ENCODE peak calls at places on chromosomes 1 and 21, in ten cellular contexts. O, Q, X, I, M, T, E, S, A and B are unnamed samples.

GRCh38 chr1:29711582-29712274 is 475.4 kb downstream of the PTPRU start:
- DNase-seq in O (peak), Q (peak), X (peak), I (no peak), M (peak), T (peak), E (no peak), S (peak), A (peak), B (no peak)

GRCh38 chr21:26835714-26836265 is 9.4 kb downstream of the ADAMTS1 start:
- DNase-seq in O (no peak), Q (no peak), X (no peak), I (no peak), M (no peak), T (no peak), E (no peak), S (no peak), A (no peak), B (no peak)

GRCh38 chr1:196723325-196724185 is 51.1 kb upstream of the CFHR3 start:
- DNase-seq in O (peak), Q (peak), X (peak), I (no peak), M (peak), T (no peak), E (no peak), S (peak), A (peak), B (no peak)

GRCh38 chr1:172698224-172698623 is 39.3 kb downstream of the FASLG start:
- DNase-seq in O (no peak), Q (no peak), X (no peak), I (no peak), M (no peak), T (peak), E (no peak), S (no peak), A (no peak), B (no peak)

GRCh38 chr1:109335091-109335490 is 28.3 kb upstream of the MYBPHL start:
- DNase-seq in O (no peak), Q (no peak), X (no peak), I (no peak), M (no peak), T (no peak), E (no peak), S (no peak), A (no peak), B (no peak)

GRCh38 chr1:245603311-245603865 is 448.6 kb downstream of the KIF26B start:
- DNase-seq in O (no peak), Q (no peak), X (peak), I (no peak), M (no peak), T (no peak), E (no peak), S (no peak), A (peak), B (no peak)

GRCh38 chr1:28416509-28417194 is 47.1 kb downstream of the PHACTR4 start:
- DNase-seq in O (peak), Q (no peak), X (no peak), I (no peak), M (peak), T (no peak), E (no peak), S (no peak), A (peak), B (no peak)

GRCh38 chr21:44508426-44508710 is 31.6 kb downstream of the KRTAP10-1 start:
- DNase-seq in O (no peak), Q (no peak), X (no peak), I (no peak), M (no peak), T (no peak), E (no peak), S (no peak), A (no peak), B (no peak)

GRCh38 chr21:41666641-41667051 is 100.2 kb downstream of the RIPK4 start:
- DNase-seq in O (no peak), Q (no peak), X (no peak), I (no peak), M (no peak), T (no peak), E (no peak), S (no peak), A (no peak), B (no peak)

GRCh38 chr1:18263547-18264130 is 156.0 kb downstream of the IGSF21 start:
- DNase-seq in O (no peak), Q (no peak), X (no peak), I (no peak), M (no peak), T (no peak), E (no peak), S (no peak), A (no peak), B (no peak)

GRCh38 chr1:152501704-152502103 is 8.9 kb upstream of the LCE5A start:
- DNase-seq in O (no peak), Q (no peak), X (no peak), I (no peak), M (no peak), T (no peak), E (no peak), S (no peak), A (no peak), B (no peak)

GRCh38 chr1:154176341-154176740 is 15.6 kb downstream of the TPM3 start:
- DNase-seq in O (peak), Q (peak), X (peak), I (no peak), M (peak), T (no peak), E (no peak), S (peak), A (peak), B (no peak)

GRCh38 chr1:185696419-185697150 is 37.6 kb upstream of the HMCN1 start:
- DNase-seq in O (no peak), Q (peak), X (no peak), I (no peak), M (no peak), T (no peak), E (no peak), S (no peak), A (no peak), B (no peak)

GRCh38 chr1:185690527-185690926 is 43.7 kb upstream of the HMCN1 start:
- DNase-seq in O (no peak), Q (no peak), X (no peak), I (no peak), M (no peak), T (no peak), E (no peak), S (no peak), A (no peak), B (no peak)

GRCh38 chr1:185693654-185694053 is 40.5 kb upstream of the HMCN1 start:
- DNase-seq in O (no peak), Q (no peak), X (no peak), I (no peak), M (no peak), T (no peak), E (no peak), S (no peak), A (no peak), B (no peak)

GRCh38 chr1:185695299-185695698 is 38.9 kb upstream of the HMCN1 start:
- DNase-seq in O (no peak), Q (no peak), X (peak), I (no peak), M (no peak), T (no peak), E (no peak), S (no peak), A (no peak), B (no peak)

DNA sequence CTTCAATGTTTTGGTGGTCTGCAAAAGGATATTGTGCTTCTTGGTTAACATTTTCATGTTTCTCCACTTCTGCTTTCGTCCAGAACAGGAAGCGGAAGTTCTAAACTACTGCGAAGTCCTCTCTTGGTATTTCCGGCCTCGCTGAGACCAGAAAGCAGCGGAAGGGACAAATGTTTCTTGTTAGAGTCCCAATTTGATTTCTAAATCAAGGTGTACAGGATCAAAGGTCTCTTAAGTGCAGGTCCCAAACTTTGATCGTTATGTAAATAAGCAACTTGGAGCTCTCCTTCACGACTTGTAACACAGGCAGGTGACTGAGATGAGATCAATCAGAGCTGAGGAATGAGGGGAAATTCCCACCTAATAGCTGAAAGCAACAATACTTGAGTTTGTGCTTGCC is 40.1 kb upstream of the HMCN1 start:
- DNase-seq in O (no peak), Q (no peak), X (peak), I (no peak), M (no peak), T (peak), E (no peak), S (no peak), A (no peak), B (no peak)
- H3K4me3 ChIP-seq in O (no peak), Q (no peak), X (no peak), I (no peak), M (no peak), T (peak), E (no peak), S (no peak), A (no peak), B (peak)

DNA sequence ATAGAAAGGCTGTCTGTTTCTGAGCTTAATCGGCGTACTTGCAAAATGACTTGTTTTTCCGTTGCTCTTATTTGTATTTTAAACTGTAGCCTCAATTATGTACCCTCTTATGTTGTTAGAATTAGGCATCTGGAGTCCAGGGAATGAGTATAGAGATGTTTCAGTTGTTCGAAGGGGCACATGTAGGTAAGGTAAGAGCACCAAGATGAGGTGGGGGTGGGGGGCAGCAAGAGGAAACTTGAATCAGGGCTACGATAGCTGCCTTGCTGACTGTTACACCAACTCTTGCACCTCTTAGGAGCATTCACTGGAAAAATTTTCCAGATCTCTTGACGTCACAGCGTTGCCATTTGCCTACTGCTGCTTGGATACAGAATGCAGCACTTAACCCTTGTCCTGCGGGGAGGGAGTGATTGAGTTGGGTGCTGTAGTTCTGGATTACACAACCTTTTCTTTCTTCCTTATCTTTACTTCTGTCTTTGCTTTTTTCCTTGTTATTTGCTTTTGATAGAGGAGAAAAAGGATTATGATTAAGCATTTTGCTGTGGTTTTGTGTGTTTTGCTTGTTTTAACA is 3.2 kb downstream of the ATP1B1 start:
- DNase-seq in O (peak), Q (peak), X (peak), I (no peak), M (peak), T (no peak), E (peak), S (peak), A (peak), B (peak)
- H3K4me3 ChIP-seq in O (no peak), Q (peak), X (peak), I (no peak), M (peak), T (peak), E (peak), S (no peak), A (no peak), B (peak)

GRCh38 chr1:10544239-10544638 is 69.5 kb downstream of the PEX14 start:
- DNase-seq in O (no peak), Q (no peak), X (no peak), I (no peak), M (no peak), T (no peak), E (no peak), S (no peak), A (no peak), B (no peak)
- H3K4me3 ChIP-seq in O (no peak), Q (no peak), X (no peak), I (no peak), M (no peak), T (no peak), E (no peak), S (no peak), A (no peak), B (no peak)

GRCh38 chr1:99674115-99674514 is 28.2 kb downstream of the PALMD start:
- DNase-seq in O (no peak), Q (no peak), X (no peak), I (no peak), M (no peak), T (no peak), E (no peak), S (no peak), A (no peak), B (no peak)
- H3K4me3 ChIP-seq in O (no peak), Q (no peak), X (no peak), I (no peak), M (no peak), T (no peak), E (no peak), S (no peak), A (no peak), B (no peak)

GRCh38 chr1:42953182-42954180 is 5.2 kb downstream of the SLC2A1 start:
- DNase-seq in O (no peak), Q (no peak), X (no peak), I (no peak), M (no peak), T (no peak), E (no peak), S (no peak), A (no peak), B (no peak)
- H3K4me3 ChIP-seq in O (no peak), Q (no peak), X (no peak), I (no peak), M (no peak), T (peak), E (no peak), S (no peak), A (no peak), B (no peak)